ENCODE peak calls at places on chromosome 6, in five cellular contexts. O is IMR-90, M is HCT116, I is H54, X is K562. S is an unnamed sample.

GRCh38 chr6:21189721-21190120 is 403.8 kb upstream of the SOX4 start:
- DNase-seq in O (no peak), M (no peak), I (no peak), X (no peak), S (no peak)

GRCh38 chr6:57108691-57109090 is 18.7 kb downstream of the ZNF451 start:
- DNase-seq in O (no peak), M (no peak), I (no peak), X (no peak), S (no peak)

GRCh38 chr6:16555550-16555949 is 205.7 kb downstream of the ATXN1 start:
- DNase-seq in O (no peak), M (no peak), I (no peak), X (no peak), S (no peak)

GRCh38 chr6:139198529-139199303 is 63.8 kb downstream of the HECA start:
- DNase-seq in O (no peak), M (no peak), I (no peak), X (no peak), S (no peak)

GRCh38 chr6:117591405-117591804 is 10.9 kb downstream of the GOPC start:
- DNase-seq in O (peak; percentile 43), M (no peak), I (no peak), X (no peak), S (no peak)

GRCh38 chr6:100415780-100416179 is 48.9 kb downstream of the SIM1 start:
- DNase-seq in O (no peak), M (no peak), I (no peak), X (no peak), S (no peak)

GRCh38 chr6:54801669-54802068 is 44.9 kb upstream of the FAM83B start:
- DNase-seq in O (peak; percentile 93), M (peak; percentile 83), I (peak; percentile 22), X (no peak), S (no peak)

GRCh38 chr6:27392623-27393022 is 4.1 kb downstream of the ZNF391 start:
- DNase-seq in O (no peak), M (no peak), I (no peak), X (no peak), S (no peak)

GRCh38 chr6:41706876-41707564 is 28.4 kb downstream of the TFEB start:
- DNase-seq in O (peak; percentile 53), M (no peak), I (no peak), X (no peak), S (no peak)

GRCh38 chr6:49550413-49551125 is at the start of gene C6orf141:
- DNase-seq in O (no peak), M (peak; percentile 70), I (peak; percentile 27), X (no peak), S (peak; percentile 61)

GRCh38 chr6:141203902-141204575 is 928.7 kb upstream of the GJE1 start:
- DNase-seq in O (peak; percentile 95), M (no peak), I (no peak), X (no peak), S (no peak)

GRCh38 chr6:1002989-1003388 is 308.9 kb upstream of the FOXQ1 start:
- DNase-seq in O (no peak), M (no peak), I (no peak), X (no peak), S (no peak)

DNA sequence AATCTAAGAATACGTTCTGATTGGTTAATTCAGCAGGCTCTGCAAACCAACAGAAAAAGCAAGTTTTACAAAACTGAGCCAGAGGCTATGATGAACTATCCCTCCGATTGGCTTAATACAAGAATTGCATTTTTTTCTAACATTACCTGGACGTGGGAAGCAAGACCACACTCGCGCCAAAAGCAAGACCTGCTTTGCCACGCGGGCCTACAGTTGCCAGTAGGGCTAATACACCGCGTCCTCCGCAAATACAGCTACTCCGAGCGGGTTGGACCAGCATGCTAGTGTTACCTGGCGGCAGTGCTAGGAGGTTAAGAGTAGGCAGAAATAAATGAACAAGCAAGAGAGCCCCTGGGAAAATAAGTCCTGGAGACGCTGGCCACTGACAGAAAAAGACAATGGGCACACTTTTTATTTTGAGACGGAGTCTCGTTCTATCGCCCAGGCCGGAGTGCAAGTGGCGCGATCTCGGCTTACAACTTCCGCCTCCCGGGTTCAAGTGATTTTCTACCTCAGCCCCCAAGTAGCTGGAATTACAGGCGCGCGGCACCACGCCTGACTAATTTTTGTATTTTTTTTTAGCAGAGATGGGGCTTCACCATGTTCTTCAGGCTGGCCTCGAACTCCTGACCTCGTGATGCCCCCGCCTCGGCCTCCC is 131.9 kb upstream of the BTN3A2 start:
- DNase-seq in O (peak; percentile 79), M (no peak), I (no peak), X (no peak), S (peak; percentile 80)
- TF ChIP-seq POLR2A in O (no peak), M (no peak), I (no peak), X (no peak), S (no peak)

DNA sequence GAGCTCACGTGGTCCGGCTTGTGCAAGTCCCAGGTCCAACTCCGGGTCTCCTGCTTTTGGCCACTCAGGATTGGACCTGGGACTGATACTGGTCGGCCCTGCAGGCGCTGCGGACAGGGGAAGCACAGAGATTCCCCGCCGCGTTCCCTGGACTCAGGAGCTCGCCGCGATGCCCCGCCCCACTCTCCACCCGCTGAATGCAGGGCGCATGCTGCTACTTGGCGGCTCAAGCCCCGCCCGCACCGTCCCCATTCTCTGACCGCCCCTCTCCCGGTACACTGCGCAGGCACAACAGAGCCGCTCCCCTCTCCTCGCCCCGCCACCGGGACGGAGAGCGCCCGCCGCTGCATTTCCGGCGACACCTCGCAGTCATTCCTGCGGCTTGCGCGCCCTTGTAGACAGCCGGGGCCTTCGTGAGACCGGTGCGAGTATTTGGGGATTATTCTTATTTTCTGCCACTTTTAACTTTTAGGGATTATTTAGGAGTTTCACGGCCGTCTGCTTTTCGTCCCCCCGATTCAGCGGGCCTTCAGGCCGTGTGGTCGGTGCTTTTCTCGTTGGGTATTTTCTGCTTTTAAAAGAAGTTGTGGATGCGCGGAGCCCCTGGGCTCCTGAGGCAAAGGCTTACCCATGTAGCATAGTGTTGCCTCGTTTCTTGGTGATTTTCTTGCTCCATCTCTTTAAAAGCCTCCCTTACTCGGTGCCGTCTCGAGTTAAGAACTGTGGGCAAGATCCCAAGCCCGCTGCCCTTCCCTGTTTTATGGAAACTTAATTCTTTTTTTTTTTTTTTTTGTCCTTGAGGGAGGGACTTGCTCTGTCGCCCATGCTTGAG is at the start of gene TMEM14C:
- DNase-seq in O (peak; percentile 99), M (peak; percentile 95), I (peak; percentile 92), X (peak; percentile 97), S (peak; percentile 93)
- TF ChIP-seq POLR2A in O (peak; percentile 89), M (peak; percentile 65), I (peak; percentile 88), X (peak; percentile 96), S (peak; percentile 85)

DNA sequence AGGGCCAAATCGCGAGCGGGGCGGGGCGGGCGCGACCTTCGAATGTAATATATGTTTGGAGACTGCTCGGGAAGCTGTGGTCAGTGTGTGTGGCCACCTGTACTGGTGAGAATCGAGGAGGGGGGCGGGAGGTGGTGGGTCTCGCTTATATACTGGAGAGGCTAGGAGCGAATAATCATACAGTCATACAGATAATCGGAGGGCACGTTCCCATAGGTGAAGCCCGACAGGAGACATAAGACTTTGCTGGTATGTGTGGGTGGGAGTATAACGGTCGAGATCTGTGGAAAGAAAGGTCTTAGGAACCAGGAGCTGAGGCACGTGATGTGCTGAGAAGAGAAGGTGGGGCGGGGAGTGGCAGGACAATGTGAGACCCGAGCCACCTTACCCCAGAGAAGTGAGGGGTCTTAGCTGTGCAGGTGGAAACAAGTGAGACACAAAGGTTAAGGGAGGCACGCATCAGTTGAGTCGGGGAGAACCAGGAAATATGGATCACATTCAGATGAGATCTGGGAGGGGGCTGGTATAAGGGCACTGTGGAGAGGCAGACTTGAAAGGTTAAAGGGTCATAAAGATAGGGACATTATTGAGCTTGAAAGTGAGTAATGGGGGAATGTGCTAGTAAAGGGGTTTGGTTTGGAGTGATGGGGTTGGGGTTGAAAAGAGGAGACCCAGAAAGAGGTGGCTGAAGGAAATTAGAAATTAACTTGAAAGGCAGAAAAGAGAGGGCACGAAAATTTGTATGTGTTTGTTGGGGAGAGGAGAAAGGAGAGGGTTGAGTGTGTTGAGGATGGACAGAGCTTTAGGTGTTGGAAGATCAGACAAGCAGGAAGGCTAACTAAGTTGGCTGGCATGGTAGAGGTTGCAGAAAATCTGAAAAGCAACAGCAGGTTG is 589 bp downstream of the RNF5 start:
- DNase-seq in O (no peak), M (no peak), I (no peak), X (peak; percentile 50), S (no peak)
- TF ChIP-seq POLR2A in O (peak; percentile 1), M (no peak), I (no peak), X (peak; percentile 4), S (no peak)

GRCh38 chr6:82025271-82025670 is 222.3 kb downstream of the IBTK start:
- DNase-seq in O (peak; percentile 15), M (no peak), I (no peak), X (no peak), S (no peak)

GRCh38 chr6:82017316-82017715 is 230.2 kb downstream of the IBTK start:
- DNase-seq in O (peak; percentile 75), M (peak; percentile 55), I (no peak), X (no peak), S (no peak)

GRCh38 chr6:82017773-82018172 is 229.8 kb downstream of the IBTK start:
- DNase-seq in O (no peak), M (no peak), I (no peak), X (no peak), S (no peak)

DNA sequence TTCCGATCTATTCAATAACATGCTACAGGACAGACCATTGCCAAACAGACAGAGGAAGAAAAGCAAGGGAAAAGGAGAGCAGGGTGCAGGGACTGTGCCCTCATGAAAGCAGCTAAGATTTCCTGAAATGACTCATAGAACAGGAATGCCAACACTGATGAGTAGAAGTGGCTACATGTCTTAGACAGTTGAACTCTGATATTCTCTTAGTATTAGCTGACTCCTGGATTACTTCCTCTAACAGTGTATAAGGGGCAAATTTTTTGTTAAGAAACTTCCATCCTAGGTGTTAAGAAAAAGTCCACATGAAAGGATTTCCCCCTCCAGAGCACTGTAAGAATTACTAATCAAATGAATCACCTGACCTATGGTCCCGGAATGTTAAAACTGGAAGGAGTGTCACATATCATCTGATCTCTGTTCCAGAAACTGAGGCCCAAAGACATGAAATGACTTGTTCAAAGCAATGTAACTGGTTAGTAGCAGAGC is 224.9 kb downstream of the IBTK start:
- DNase-seq in O (peak; percentile 84), M (peak; percentile 73), I (no peak), X (no peak), S (no peak)
- TF ChIP-seq POLR2A in O (no peak), M (no peak), I (no peak), X (no peak), S (no peak)

GRCh38 chr6:144634371-144634770 is 349.2 kb downstream of the UTRN start:
- DNase-seq in O (no peak), M (no peak), I (no peak), X (no peak), S (no peak)
- TF ChIP-seq POLR2A in O (no peak), M (no peak), I (no peak), X (no peak), S (no peak)

S was measured in erythroblast.